ENCODE peak calls at places on chromosome 12, in four cellular contexts. F, K, Q and W are unnamed samples.

GRCh38 chr12:57543666-57544065 is 3.3 kb downstream of the DCTN2 start:
- DNase-seq in F (no peak), K (no peak), Q (no peak), W (no peak)

GRCh38 chr12:88642675-88643431 is 62.6 kb upstream of the KITLG start:
- DNase-seq in F (no peak), K (no peak), Q (no peak), W (no peak)

GRCh38 chr12:122942609-122943008 is 23.7 kb downstream of the ABCB9 start:
- DNase-seq in F (no peak), K (no peak), Q (no peak), W (no peak)

GRCh38 chr12:9992296-9992695 is 6.6 kb downstream of the CLEC1B start:
- DNase-seq in F (no peak), K (no peak), Q (no peak), W (no peak)

GRCh38 chr12:123971770-123972447 is 722 bp downstream of the CCDC92 start:
- DNase-seq in F (no peak), K (no peak), Q (peak), W (no peak)

GRCh38 chr12:67892289-67892688 is 97.0 kb upstream of the IFNG-AS1 start:
- DNase-seq in F (no peak), K (no peak), Q (peak), W (no peak)

GRCh38 chr12:130768120-130768519 is 52.0 kb upstream of the RIMBP2 start:
- DNase-seq in F (no peak), K (no peak), Q (no peak), W (no peak)

GRCh38 chr12:55965941-55966407 is at the start of gene PMEL:
- DNase-seq in F (no peak), K (no peak), Q (peak), W (no peak)

GRCh38 chr12:131242741-131243496 is 289.2 kb downstream of the ADGRD1 start:
- DNase-seq in F (peak), K (peak), Q (peak), W (no peak)

GRCh38 chr12:48965447-48965846 is 6.1 kb downstream of the WNT10B start:
- DNase-seq in F (no peak), K (no peak), Q (peak), W (no peak)

GRCh38 chr12:25321772-25322171 is 71.0 kb upstream of the KRAS start:
- DNase-seq in F (no peak), K (no peak), Q (no peak), W (no peak)
- TF ChIP-seq SIN3A in F (no peak), K (no peak), Q (no peak), W (no peak)

DNA sequence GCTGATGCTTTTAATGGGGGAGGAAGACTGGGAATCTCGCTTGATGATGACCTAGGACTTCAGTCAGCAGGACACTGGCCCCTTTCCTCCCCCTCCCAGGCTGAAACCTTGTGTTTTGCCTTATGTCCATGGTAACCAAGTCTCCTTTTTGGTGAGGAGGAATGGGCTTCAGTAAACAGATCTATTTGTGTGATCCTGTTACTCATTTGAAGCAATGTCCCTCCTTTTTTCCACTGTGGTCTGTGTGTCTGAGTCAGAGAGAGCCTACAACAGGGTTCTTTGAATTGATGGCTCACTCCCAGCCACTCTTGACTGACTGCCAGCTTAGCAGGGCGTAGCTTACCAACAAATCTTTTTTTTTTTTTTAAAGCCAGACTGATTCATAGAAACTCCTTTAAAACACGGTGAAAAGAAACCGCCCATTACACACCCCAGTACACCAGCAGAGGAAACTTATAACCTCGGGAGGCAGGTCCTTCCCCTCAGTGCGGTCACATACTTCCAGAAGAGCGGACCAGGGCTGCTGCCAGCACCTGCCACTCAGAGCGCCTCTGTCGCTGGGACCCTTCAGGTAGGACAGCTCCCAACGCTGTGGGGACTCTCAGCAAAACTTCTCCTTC is at the start of gene EMP1:
- DNase-seq in F (peak), K (peak), Q (peak), W (peak)
- H3K4me3 ChIP-seq in F (no peak), K (peak), Q (peak), W (peak)

GRCh38 chr12:132244724-132245295 is 84.6 kb downstream of the GALNT9 start:
- DNase-seq in F (no peak), K (no peak), Q (peak), W (no peak)

GRCh38 chr12:132245521-132246101 is 83.8 kb downstream of the GALNT9 start:
- DNase-seq in F (no peak), K (no peak), Q (no peak), W (no peak)

GRCh38 chr12:132246997-132247717 is 82.2 kb downstream of the GALNT9 start:
- DNase-seq in F (no peak), K (no peak), Q (no peak), W (no peak)

GRCh38 chr12:132239796-132240668 is 89.4 kb downstream of the GALNT9 start:
- DNase-seq in F (no peak), K (no peak), Q (no peak), W (no peak)

GRCh38 chr12:132243596-132244289 is 85.6 kb downstream of the GALNT9 start:
- DNase-seq in F (no peak), K (no peak), Q (no peak), W (no peak)
- TF ChIP-seq SIN3A in F (no peak), K (no peak), Q (no peak), W (no peak)

GRCh38 chr12:95415451-95415850 is 58.5 kb upstream of the METAP2 start:
- DNase-seq in F (no peak), K (no peak), Q (no peak), W (no peak)
- H3K4me3 ChIP-seq in F (no peak), K (no peak), Q (no peak), W (no peak)

GRCh38 chr12:60977966-60978365 is 1282.2 kb upstream of the USP15 start:
- DNase-seq in F (no peak), K (no peak), Q (no peak), W (no peak)
- TF ChIP-seq SIN3A in F (no peak), K (no peak), Q (no peak), W (no peak)

DNA sequence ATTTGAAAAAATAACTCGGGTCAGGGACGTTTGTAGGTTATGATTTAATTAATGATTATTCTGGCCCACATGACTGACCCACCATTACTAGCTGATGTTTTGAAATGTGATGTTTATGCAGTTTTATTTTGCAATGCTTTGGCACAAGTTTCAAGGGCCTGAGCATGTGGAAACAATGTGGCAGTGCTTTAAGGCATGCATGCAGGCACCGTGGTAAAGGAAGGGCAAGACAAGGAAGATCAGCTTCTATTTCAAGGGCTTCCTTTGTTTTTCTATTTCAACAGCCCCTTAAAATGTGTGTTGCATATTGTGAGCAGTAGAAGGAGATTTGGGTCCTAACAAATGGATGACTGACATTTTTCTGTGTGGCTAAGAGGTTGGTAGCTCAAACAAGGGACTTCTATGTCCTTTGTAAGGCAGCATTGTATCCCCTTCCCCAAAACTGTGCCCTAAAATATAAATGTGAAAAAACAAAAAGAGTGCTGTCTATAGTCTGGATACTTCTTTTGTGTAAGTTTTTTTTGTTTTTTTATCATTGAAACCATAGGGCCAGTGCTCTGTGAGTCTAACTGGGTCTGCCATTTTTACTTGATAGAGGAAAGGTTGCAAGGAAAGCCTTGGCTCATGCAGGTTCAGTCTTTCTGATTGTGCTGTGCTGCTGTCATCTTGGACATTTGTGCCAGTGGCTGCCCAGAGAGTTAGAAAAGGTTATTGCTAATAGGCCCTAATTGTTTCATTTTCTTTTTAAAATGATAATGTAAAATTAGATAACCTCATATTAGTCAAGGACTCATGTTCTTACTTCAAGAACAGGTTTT is 103.5 kb downstream of the FGD4 start:
- DNase-seq in F (no peak), K (no peak), Q (no peak), W (no peak)
- H3K4me3 ChIP-seq in F (no peak), K (no peak), Q (peak), W (no peak)

GRCh38 chr12:108516511-108517275 is 1.6 kb downstream of the FICD start:
- DNase-seq in F (no peak), K (no peak), Q (no peak), W (no peak)

GRCh38 chr12:108517288-108518100 is 2.4 kb downstream of the FICD start:
- DNase-seq in F (no peak), K (no peak), Q (no peak), W (no peak)

GRCh38 chr12:108514973-108515814 is at the start of gene FICD:
- DNase-seq in F (peak), K (peak), Q (peak), W (peak)

GRCh38 chr12:108514468-108514972 is 557 bp upstream of the FICD start:
- DNase-seq in F (no peak), K (no peak), Q (no peak), W (no peak)

GRCh38 chr12:108515916-108516315 is 839 bp downstream of the FICD start:
- DNase-seq in F (no peak), K (no peak), Q (no peak), W (no peak)
- TF ChIP-seq SIN3A in F (no peak), K (no peak), Q (no peak), W (no peak)

DNA sequence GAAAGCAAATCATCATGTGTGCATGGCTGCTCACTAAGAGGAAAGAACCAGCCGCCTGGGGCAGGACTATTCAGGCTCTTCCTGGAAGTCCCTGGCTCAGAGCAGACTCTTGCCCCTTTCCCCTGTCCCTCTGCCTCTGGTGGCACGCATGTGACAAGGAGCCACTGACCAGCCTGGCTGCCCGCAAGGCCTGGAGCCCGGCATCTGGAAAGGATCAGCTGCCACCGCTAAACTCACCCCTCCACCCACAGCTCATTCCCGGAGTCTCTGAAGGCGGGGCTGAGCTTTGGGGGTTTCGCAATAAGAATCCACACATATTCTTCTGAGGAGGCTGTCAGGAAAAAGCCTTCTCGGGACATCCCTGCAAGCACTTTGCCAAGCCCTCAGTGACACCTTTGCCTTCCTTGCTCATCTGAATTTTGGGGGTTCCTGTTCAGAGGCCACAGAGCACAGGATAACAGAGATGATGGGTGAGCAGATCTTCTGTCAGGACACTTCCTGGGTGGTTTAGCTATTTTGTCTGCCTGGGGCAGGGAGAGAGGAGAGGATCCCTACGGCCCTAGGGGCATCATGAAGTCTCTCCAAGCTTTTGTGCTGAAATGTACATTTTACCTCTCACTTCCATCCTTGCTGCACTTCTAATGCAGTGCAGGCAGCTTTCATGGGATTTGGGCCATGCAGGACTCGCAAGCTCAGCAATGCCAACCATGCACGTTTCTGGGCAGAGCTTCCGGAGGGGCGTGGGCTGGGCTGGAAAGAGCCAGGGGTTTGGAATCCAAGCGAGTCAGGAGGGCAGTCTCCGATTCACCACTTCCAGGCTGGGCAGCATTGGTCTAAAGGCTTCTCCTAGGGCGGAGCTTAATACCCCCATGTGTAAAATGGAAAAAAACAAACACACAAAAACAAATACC is 124.8 kb upstream of the MAP1LC3B2 start:
- DNase-seq in F (no peak), K (peak), Q (peak), W (no peak)
- H3K4me3 ChIP-seq in F (no peak), K (peak), Q (peak), W (peak)